ENCODE peak calls at places on chromosome 5, in seven cellular contexts. One of them, this sample, is unnamed.

GRCh38 chr5:56094579-56095361 is 100.0 kb upstream of the IL6ST start:
- DNase-seq in lung: no peak
- DNase-seq in renal cortical epithelial cell: no peak
- DNase-seq in mesenteric fat pad: no peak
- DNase-seq in HFFc6: no peak
- DNase-seq in brain pericyte: no peak
- DNase-seq in CD8-positive, alpha-beta T cell: no peak
- DNase-seq in this sample: no peak

GRCh38 chr5:59174248-59174844 is 591.5 kb downstream of the RAB3C start:
- DNase-seq in lung: peak
- DNase-seq in renal cortical epithelial cell: peak
- DNase-seq in mesenteric fat pad: no peak
- DNase-seq in HFFc6: peak
- DNase-seq in brain pericyte: no peak
- DNase-seq in CD8-positive, alpha-beta T cell: peak
- DNase-seq in this sample: no peak

GRCh38 chr5:81027481-81028058 is 67.4 kb downstream of the RASGRF2 start:
- DNase-seq in lung: no peak
- DNase-seq in renal cortical epithelial cell: no peak
- DNase-seq in mesenteric fat pad: no peak
- DNase-seq in HFFc6: no peak
- DNase-seq in brain pericyte: no peak
- DNase-seq in CD8-positive, alpha-beta T cell: no peak
- DNase-seq in this sample: no peak

GRCh38 chr5:137822158-137822764 is 45.4 kb upstream of the MYOT start:
- DNase-seq in lung: no peak
- DNase-seq in renal cortical epithelial cell: peak
- DNase-seq in mesenteric fat pad: no peak
- DNase-seq in HFFc6: peak
- DNase-seq in brain pericyte: no peak
- DNase-seq in CD8-positive, alpha-beta T cell: no peak
- DNase-seq in this sample: no peak

GRCh38 chr5:72107874-72108199 is 562 bp downstream of the MAP1B start:
- DNase-seq in lung: no peak
- DNase-seq in renal cortical epithelial cell: no peak
- DNase-seq in mesenteric fat pad: no peak
- DNase-seq in HFFc6: no peak
- DNase-seq in brain pericyte: no peak
- DNase-seq in CD8-positive, alpha-beta T cell: no peak
- DNase-seq in this sample: no peak

GRCh38 chr5:170307575-170308465 is 10.2 kb upstream of the LCP2 start:
- DNase-seq in lung: peak
- DNase-seq in renal cortical epithelial cell: peak
- DNase-seq in mesenteric fat pad: no peak
- DNase-seq in HFFc6: peak
- DNase-seq in brain pericyte: peak
- DNase-seq in CD8-positive, alpha-beta T cell: no peak
- DNase-seq in this sample: peak

GRCh38 chr5:53350991-53351770 is 129.2 kb upstream of the FST start:
- DNase-seq in lung: no peak
- DNase-seq in renal cortical epithelial cell: no peak
- DNase-seq in mesenteric fat pad: no peak
- DNase-seq in HFFc6: no peak
- DNase-seq in brain pericyte: no peak
- DNase-seq in CD8-positive, alpha-beta T cell: no peak
- DNase-seq in this sample: no peak

GRCh38 chr5:110803467-110804326 is 64.9 kb downstream of the SLC25A46 start:
- DNase-seq in lung: no peak
- DNase-seq in renal cortical epithelial cell: no peak
- DNase-seq in mesenteric fat pad: no peak
- DNase-seq in HFFc6: no peak
- DNase-seq in brain pericyte: no peak
- DNase-seq in CD8-positive, alpha-beta T cell: no peak
- DNase-seq in this sample: no peak

GRCh38 chr5:149853019-149853648 is 91.5 kb downstream of the PDE6A start:
- DNase-seq in lung: peak
- DNase-seq in renal cortical epithelial cell: peak
- DNase-seq in mesenteric fat pad: no peak
- DNase-seq in HFFc6: peak
- DNase-seq in brain pericyte: no peak
- DNase-seq in CD8-positive, alpha-beta T cell: peak
- DNase-seq in this sample: peak

GRCh38 chr5:68891718-68892117 is 202.1 kb upstream of the SLC30A5 start:
- DNase-seq in lung: no peak
- DNase-seq in renal cortical epithelial cell: no peak
- DNase-seq in mesenteric fat pad: no peak
- DNase-seq in HFFc6: no peak
- DNase-seq in brain pericyte: no peak
- DNase-seq in CD8-positive, alpha-beta T cell: no peak
- DNase-seq in this sample: no peak

GRCh38 chr5:80103375-80103774 is 68.2 kb downstream of the THBS4 start:
- DNase-seq in lung: no peak
- DNase-seq in renal cortical epithelial cell: no peak
- DNase-seq in mesenteric fat pad: no peak
- DNase-seq in HFFc6: no peak
- DNase-seq in brain pericyte: no peak
- DNase-seq in CD8-positive, alpha-beta T cell: no peak
- DNase-seq in this sample: no peak

GRCh38 chr5:71809446-71809845 is 90.4 kb downstream of the CARTPT start:
- DNase-seq in lung: no peak
- DNase-seq in renal cortical epithelial cell: no peak
- DNase-seq in mesenteric fat pad: no peak
- DNase-seq in HFFc6: no peak
- DNase-seq in brain pericyte: no peak
- DNase-seq in CD8-positive, alpha-beta T cell: no peak
- DNase-seq in this sample: no peak

GRCh38 chr5:60598424-60598823 is 101.5 kb downstream of the DEPDC1B start:
- DNase-seq in lung: no peak
- DNase-seq in renal cortical epithelial cell: no peak
- DNase-seq in mesenteric fat pad: no peak
- DNase-seq in HFFc6: no peak
- DNase-seq in brain pericyte: no peak
- DNase-seq in CD8-positive, alpha-beta T cell: no peak
- DNase-seq in this sample: no peak

GRCh38 chr5:171619744-171620143 is 165.9 kb upstream of the SMIM23 start:
- DNase-seq in lung: no peak
- DNase-seq in renal cortical epithelial cell: no peak
- DNase-seq in mesenteric fat pad: no peak
- DNase-seq in HFFc6: no peak
- DNase-seq in brain pericyte: no peak
- DNase-seq in CD8-positive, alpha-beta T cell: no peak
- DNase-seq in this sample: no peak

GRCh38 chr5:75856056-75856455 is 138.8 kb upstream of the POC5 start:
- DNase-seq in lung: no peak
- DNase-seq in renal cortical epithelial cell: no peak
- DNase-seq in mesenteric fat pad: no peak
- DNase-seq in HFFc6: no peak
- DNase-seq in brain pericyte: no peak
- DNase-seq in CD8-positive, alpha-beta T cell: no peak
- DNase-seq in this sample: no peak

GRCh38 chr5:67100301-67100700 is 96.3 kb downstream of the CD180 start:
- DNase-seq in lung: no peak
- DNase-seq in renal cortical epithelial cell: no peak
- DNase-seq in mesenteric fat pad: no peak
- DNase-seq in HFFc6: no peak
- DNase-seq in brain pericyte: no peak
- DNase-seq in CD8-positive, alpha-beta T cell: no peak
- DNase-seq in this sample: no peak

GRCh38 chr5:130529716-130530485 is 625.6 kb downstream of the CHSY3 start:
- DNase-seq in lung: peak
- DNase-seq in renal cortical epithelial cell: peak
- DNase-seq in mesenteric fat pad: no peak
- DNase-seq in HFFc6: no peak
- DNase-seq in brain pericyte: no peak
- DNase-seq in CD8-positive, alpha-beta T cell: no peak
- DNase-seq in this sample: no peak

GRCh38 chr5:96662725-96663513 is 743 bp downstream of the CAST start:
- DNase-seq in lung: peak
- DNase-seq in renal cortical epithelial cell: peak
- DNase-seq in mesenteric fat pad: peak
- DNase-seq in HFFc6: peak
- DNase-seq in brain pericyte: peak
- DNase-seq in CD8-positive, alpha-beta T cell: peak
- DNase-seq in this sample: peak

GRCh38 chr5:147906326-147907095 is at the start of gene C5orf46:
- DNase-seq in lung: no peak
- DNase-seq in renal cortical epithelial cell: peak
- DNase-seq in mesenteric fat pad: no peak
- DNase-seq in HFFc6: no peak
- DNase-seq in brain pericyte: no peak
- DNase-seq in CD8-positive, alpha-beta T cell: no peak
- DNase-seq in this sample: no peak

GRCh38 chr5:148961261-148962199 is 101.3 kb downstream of the SH3TC2 start:
- DNase-seq in lung: no peak
- DNase-seq in renal cortical epithelial cell: no peak
- DNase-seq in mesenteric fat pad: no peak
- DNase-seq in HFFc6: no peak
- DNase-seq in brain pericyte: no peak
- DNase-seq in CD8-positive, alpha-beta T cell: no peak
- DNase-seq in this sample: no peak

GRCh38 chr5:175693746-175694145 is 35.9 kb downstream of the HRH2 start:
- DNase-seq in lung: no peak
- DNase-seq in renal cortical epithelial cell: no peak
- DNase-seq in mesenteric fat pad: no peak
- DNase-seq in HFFc6: no peak
- DNase-seq in brain pericyte: no peak
- DNase-seq in CD8-positive, alpha-beta T cell: no peak
- DNase-seq in this sample: no peak

This sample was measured in ureter.